ENCODE peak calls at places on chromosomes 7 and 10, in six cellular contexts. One of them, this sample, is unnamed.

GRCh38 chr10:131554821-131555220 is 243.3 kb upstream of the TCERG1L start:
- DNase-seq in activated CD8-positive, alpha-beta memory T cell treated with anti-CD3 and anti-CD28 coated beads, Interleukin-2, amount 50 U/mL, for 48 hours: peak; percentile 6
- DNase-seq in naive B cell: no peak
- DNase-seq in T-helper 1 cell: no peak
- DNase-seq in EH: no peak
- DNase-seq in iPS-NIHi11: no peak
- DNase-seq in this sample: no peak

GRCh38 chr10:128609460-128609859 is 483.2 kb upstream of the MKI67 start:
- DNase-seq in activated CD8-positive, alpha-beta memory T cell treated with anti-CD3 and anti-CD28 coated beads, Interleukin-2, amount 50 U/mL, for 48 hours: no peak
- DNase-seq in naive B cell: no peak
- DNase-seq in T-helper 1 cell: no peak
- DNase-seq in EH: no peak
- DNase-seq in iPS-NIHi11: no peak
- DNase-seq in this sample: no peak

GRCh38 chr10:111316607-111317006 is 239.8 kb downstream of the ADRA2A start:
- DNase-seq in activated CD8-positive, alpha-beta memory T cell treated with anti-CD3 and anti-CD28 coated beads, Interleukin-2, amount 50 U/mL, for 48 hours: no peak
- DNase-seq in naive B cell: no peak
- DNase-seq in T-helper 1 cell: no peak
- DNase-seq in EH: no peak
- DNase-seq in iPS-NIHi11: no peak
- DNase-seq in this sample: no peak

GRCh38 chr7:33773053-33773452 is 132.3 kb upstream of the BMPER start:
- DNase-seq in activated CD8-positive, alpha-beta memory T cell treated with anti-CD3 and anti-CD28 coated beads, Interleukin-2, amount 50 U/mL, for 48 hours: no peak
- DNase-seq in naive B cell: no peak
- DNase-seq in T-helper 1 cell: no peak
- DNase-seq in EH: peak; percentile 53
- DNase-seq in iPS-NIHi11: no peak
- DNase-seq in this sample: no peak

GRCh38 chr10:9024210-9024609 is 969.7 kb downstream of the GATA3 start:
- DNase-seq in activated CD8-positive, alpha-beta memory T cell treated with anti-CD3 and anti-CD28 coated beads, Interleukin-2, amount 50 U/mL, for 48 hours: no peak
- DNase-seq in naive B cell: no peak
- DNase-seq in T-helper 1 cell: no peak
- DNase-seq in EH: no peak
- DNase-seq in iPS-NIHi11: no peak
- DNase-seq in this sample: no peak

GRCh38 chr7:8109196-8110022 is 140.8 kb downstream of the GLCCI1 start:
- DNase-seq in activated CD8-positive, alpha-beta memory T cell treated with anti-CD3 and anti-CD28 coated beads, Interleukin-2, amount 50 U/mL, for 48 hours: no peak
- DNase-seq in naive B cell: no peak
- DNase-seq in T-helper 1 cell: no peak
- DNase-seq in EH: peak; percentile 52
- DNase-seq in iPS-NIHi11: no peak
- DNase-seq in this sample: no peak

GRCh38 chr10:131162211-131162610 is 149.3 kb downstream of the TCERG1L start:
- DNase-seq in activated CD8-positive, alpha-beta memory T cell treated with anti-CD3 and anti-CD28 coated beads, Interleukin-2, amount 50 U/mL, for 48 hours: no peak
- DNase-seq in naive B cell: no peak
- DNase-seq in T-helper 1 cell: no peak
- DNase-seq in EH: no peak
- DNase-seq in iPS-NIHi11: no peak
- DNase-seq in this sample: no peak

GRCh38 chr7:85695041-85695990 is 508.5 kb upstream of the SEMA3D start:
- DNase-seq in activated CD8-positive, alpha-beta memory T cell treated with anti-CD3 and anti-CD28 coated beads, Interleukin-2, amount 50 U/mL, for 48 hours: no peak
- DNase-seq in naive B cell: no peak
- DNase-seq in T-helper 1 cell: no peak
- DNase-seq in EH: peak; percentile 49
- DNase-seq in iPS-NIHi11: no peak
- DNase-seq in this sample: no peak

GRCh38 chr7:24871765-24872164 is 108.2 kb downstream of the OSBPL3 start:
- DNase-seq in activated CD8-positive, alpha-beta memory T cell treated with anti-CD3 and anti-CD28 coated beads, Interleukin-2, amount 50 U/mL, for 48 hours: no peak
- DNase-seq in naive B cell: peak; percentile 25
- DNase-seq in T-helper 1 cell: no peak
- DNase-seq in EH: no peak
- DNase-seq in iPS-NIHi11: no peak
- DNase-seq in this sample: no peak

GRCh38 chr7:312409-312808 is 22.4 kb downstream of the FOXL3 start:
- DNase-seq in activated CD8-positive, alpha-beta memory T cell treated with anti-CD3 and anti-CD28 coated beads, Interleukin-2, amount 50 U/mL, for 48 hours: no peak
- DNase-seq in naive B cell: no peak
- DNase-seq in T-helper 1 cell: no peak
- DNase-seq in EH: no peak
- DNase-seq in iPS-NIHi11: no peak
- DNase-seq in this sample: no peak

GRCh38 chr10:14372616-14373015 is 41.9 kb upstream of the FRMD4A start:
- DNase-seq in activated CD8-positive, alpha-beta memory T cell treated with anti-CD3 and anti-CD28 coated beads, Interleukin-2, amount 50 U/mL, for 48 hours: no peak
- DNase-seq in naive B cell: no peak
- DNase-seq in T-helper 1 cell: no peak
- DNase-seq in EH: no peak
- DNase-seq in iPS-NIHi11: no peak
- DNase-seq in this sample: no peak

GRCh38 chr7:80676404-80676803 is 38.0 kb downstream of the CD36 start:
- DNase-seq in activated CD8-positive, alpha-beta memory T cell treated with anti-CD3 and anti-CD28 coated beads, Interleukin-2, amount 50 U/mL, for 48 hours: no peak
- DNase-seq in naive B cell: no peak
- DNase-seq in T-helper 1 cell: no peak
- DNase-seq in EH: no peak
- DNase-seq in iPS-NIHi11: no peak
- DNase-seq in this sample: no peak

GRCh38 chr7:31418928-31419327 is 78.4 kb upstream of the NEUROD6 start:
- DNase-seq in activated CD8-positive, alpha-beta memory T cell treated with anti-CD3 and anti-CD28 coated beads, Interleukin-2, amount 50 U/mL, for 48 hours: no peak
- DNase-seq in naive B cell: no peak
- DNase-seq in T-helper 1 cell: no peak
- DNase-seq in EH: no peak
- DNase-seq in iPS-NIHi11: no peak
- DNase-seq in this sample: no peak

GRCh38 chr7:134443396-134444070 is 15.4 kb downstream of the AKR1B1 start:
- DNase-seq in activated CD8-positive, alpha-beta memory T cell treated with anti-CD3 and anti-CD28 coated beads, Interleukin-2, amount 50 U/mL, for 48 hours: no peak
- DNase-seq in naive B cell: no peak
- DNase-seq in T-helper 1 cell: no peak
- DNase-seq in EH: no peak
- DNase-seq in iPS-NIHi11: no peak
- DNase-seq in this sample: no peak

GRCh38 chr10:63247771-63248170 is 114.6 kb downstream of the NRBF2 start:
- DNase-seq in activated CD8-positive, alpha-beta memory T cell treated with anti-CD3 and anti-CD28 coated beads, Interleukin-2, amount 50 U/mL, for 48 hours: no peak
- DNase-seq in naive B cell: no peak
- DNase-seq in T-helper 1 cell: no peak
- DNase-seq in EH: peak; percentile 52
- DNase-seq in iPS-NIHi11: no peak
- DNase-seq in this sample: no peak

GRCh38 chr7:34187908-34188307 is 282.6 kb downstream of the BMPER start:
- DNase-seq in activated CD8-positive, alpha-beta memory T cell treated with anti-CD3 and anti-CD28 coated beads, Interleukin-2, amount 50 U/mL, for 48 hours: no peak
- DNase-seq in naive B cell: no peak
- DNase-seq in T-helper 1 cell: no peak
- DNase-seq in EH: peak; percentile 26
- DNase-seq in iPS-NIHi11: no peak
- DNase-seq in this sample: no peak

GRCh38 chr7:136971776-136972175 is 103.3 kb downstream of the CHRM2 start:
- DNase-seq in activated CD8-positive, alpha-beta memory T cell treated with anti-CD3 and anti-CD28 coated beads, Interleukin-2, amount 50 U/mL, for 48 hours: no peak
- DNase-seq in naive B cell: no peak
- DNase-seq in T-helper 1 cell: no peak
- DNase-seq in EH: no peak
- DNase-seq in iPS-NIHi11: no peak
- DNase-seq in this sample: no peak

GRCh38 chr7:77457779-77458178 is 41.6 kb upstream of the GSAP start:
- DNase-seq in activated CD8-positive, alpha-beta memory T cell treated with anti-CD3 and anti-CD28 coated beads, Interleukin-2, amount 50 U/mL, for 48 hours: no peak
- DNase-seq in naive B cell: no peak
- DNase-seq in T-helper 1 cell: no peak
- DNase-seq in EH: no peak
- DNase-seq in iPS-NIHi11: no peak
- DNase-seq in this sample: no peak

GRCh38 chr7:68107968-68108367 is 1111.3 kb downstream of the TYW1 start:
- DNase-seq in activated CD8-positive, alpha-beta memory T cell treated with anti-CD3 and anti-CD28 coated beads, Interleukin-2, amount 50 U/mL, for 48 hours: no peak
- DNase-seq in naive B cell: no peak
- DNase-seq in T-helper 1 cell: no peak
- DNase-seq in EH: no peak
- DNase-seq in iPS-NIHi11: no peak
- DNase-seq in this sample: no peak

GRCh38 chr10:89342219-89342966 is 14.6 kb downstream of the IFIT3 start:
- DNase-seq in activated CD8-positive, alpha-beta memory T cell treated with anti-CD3 and anti-CD28 coated beads, Interleukin-2, amount 50 U/mL, for 48 hours: no peak
- DNase-seq in naive B cell: no peak
- DNase-seq in T-helper 1 cell: no peak
- DNase-seq in EH: peak; percentile 85
- DNase-seq in iPS-NIHi11: no peak
- DNase-seq in this sample: no peak

GRCh38 chr7:158821173-158822021 is 7.9 kb downstream of the ESYT2 start:
- DNase-seq in activated CD8-positive, alpha-beta memory T cell treated with anti-CD3 and anti-CD28 coated beads, Interleukin-2, amount 50 U/mL, for 48 hours: peak; percentile 59
- DNase-seq in naive B cell: no peak
- DNase-seq in T-helper 1 cell: no peak
- DNase-seq in EH: peak; percentile 71
- DNase-seq in iPS-NIHi11: no peak
- DNase-seq in this sample: no peak

GRCh38 chr10:122850705-122851640 is 5.3 kb upstream of the CUZD1 start:
- DNase-seq in activated CD8-positive, alpha-beta memory T cell treated with anti-CD3 and anti-CD28 coated beads, Interleukin-2, amount 50 U/mL, for 48 hours: no peak
- DNase-seq in naive B cell: no peak
- DNase-seq in T-helper 1 cell: no peak
- DNase-seq in EH: peak; percentile 67
- DNase-seq in iPS-NIHi11: no peak
- DNase-seq in this sample: no peak

GRCh38 chr7:22173884-22174573 is 182.9 kb downstream of the RAPGEF5 start:
- DNase-seq in activated CD8-positive, alpha-beta memory T cell treated with anti-CD3 and anti-CD28 coated beads, Interleukin-2, amount 50 U/mL, for 48 hours: no peak
- DNase-seq in naive B cell: peak; percentile 9
- DNase-seq in T-helper 1 cell: no peak
- DNase-seq in EH: no peak
- DNase-seq in iPS-NIHi11: no peak
- DNase-seq in this sample: no peak

GRCh38 chr7:1123721-1124120 is 35.8 kb downstream of the GPER1 start:
- DNase-seq in activated CD8-positive, alpha-beta memory T cell treated with anti-CD3 and anti-CD28 coated beads, Interleukin-2, amount 50 U/mL, for 48 hours: no peak
- DNase-seq in naive B cell: no peak
- DNase-seq in T-helper 1 cell: no peak
- DNase-seq in EH: peak; percentile 69
- DNase-seq in iPS-NIHi11: peak; percentile 86
- DNase-seq in this sample: no peak

GRCh38 chr10:7686351-7687171 is 16.6 kb upstream of the ITIH2 start:
- DNase-seq in activated CD8-positive, alpha-beta memory T cell treated with anti-CD3 and anti-CD28 coated beads, Interleukin-2, amount 50 U/mL, for 48 hours: no peak
- DNase-seq in naive B cell: no peak
- DNase-seq in T-helper 1 cell: no peak
- DNase-seq in EH: no peak
- DNase-seq in iPS-NIHi11: no peak
- DNase-seq in this sample: no peak

GRCh38 chr7:71615017-71615416 is 483.1 kb downstream of the GALNT17 start:
- DNase-seq in activated CD8-positive, alpha-beta memory T cell treated with anti-CD3 and anti-CD28 coated beads, Interleukin-2, amount 50 U/mL, for 48 hours: no peak
- DNase-seq in naive B cell: no peak
- DNase-seq in T-helper 1 cell: no peak
- DNase-seq in EH: no peak
- DNase-seq in iPS-NIHi11: no peak
- DNase-seq in this sample: no peak

GRCh38 chr10:67618116-67618515 is 77.9 kb downstream of the CTNNA3 start:
- DNase-seq in activated CD8-positive, alpha-beta memory T cell treated with anti-CD3 and anti-CD28 coated beads, Interleukin-2, amount 50 U/mL, for 48 hours: no peak
- DNase-seq in naive B cell: no peak
- DNase-seq in T-helper 1 cell: no peak
- DNase-seq in EH: peak; percentile 66
- DNase-seq in iPS-NIHi11: no peak
- DNase-seq in this sample: no peak

GRCh38 chr7:101216001-101216859 is 1.2 kb downstream of the PLOD3 start:
- DNase-seq in activated CD8-positive, alpha-beta memory T cell treated with anti-CD3 and anti-CD28 coated beads, Interleukin-2, amount 50 U/mL, for 48 hours: no peak
- DNase-seq in naive B cell: no peak
- DNase-seq in T-helper 1 cell: no peak
- DNase-seq in EH: peak; percentile 49
- DNase-seq in iPS-NIHi11: no peak
- DNase-seq in this sample: no peak

GRCh38 chr7:138258194-138258554 is 181.9 kb downstream of the AKR1D1 start:
- DNase-seq in activated CD8-positive, alpha-beta memory T cell treated with anti-CD3 and anti-CD28 coated beads, Interleukin-2, amount 50 U/mL, for 48 hours: no peak
- DNase-seq in naive B cell: no peak
- DNase-seq in T-helper 1 cell: no peak
- DNase-seq in EH: no peak
- DNase-seq in iPS-NIHi11: no peak
- DNase-seq in this sample: no peak

GRCh38 chr7:83467493-83467892 is 181.4 kb downstream of the SEMA3E start:
- DNase-seq in activated CD8-positive, alpha-beta memory T cell treated with anti-CD3 and anti-CD28 coated beads, Interleukin-2, amount 50 U/mL, for 48 hours: no peak
- DNase-seq in naive B cell: no peak
- DNase-seq in T-helper 1 cell: no peak
- DNase-seq in EH: no peak
- DNase-seq in iPS-NIHi11: no peak
- DNase-seq in this sample: no peak

GRCh38 chr10:84948644-84949043 is 620.3 kb downstream of the CCSER2 start:
- DNase-seq in activated CD8-positive, alpha-beta memory T cell treated with anti-CD3 and anti-CD28 coated beads, Interleukin-2, amount 50 U/mL, for 48 hours: no peak
- DNase-seq in naive B cell: no peak
- DNase-seq in T-helper 1 cell: no peak
- DNase-seq in EH: no peak
- DNase-seq in iPS-NIHi11: no peak
- DNase-seq in this sample: no peak

GRCh38 chr7:2862831-2863361 is 18.8 kb upstream of the GNA12 start:
- DNase-seq in activated CD8-positive, alpha-beta memory T cell treated with anti-CD3 and anti-CD28 coated beads, Interleukin-2, amount 50 U/mL, for 48 hours: peak; percentile 65
- DNase-seq in naive B cell: no peak
- DNase-seq in T-helper 1 cell: no peak
- DNase-seq in EH: peak; percentile 54
- DNase-seq in iPS-NIHi11: no peak
- DNase-seq in this sample: no peak